ENCODE peak calls at places on chromosome 3, in eight cellular contexts. One of them, this sample, is unnamed.

GRCh38 chr3:58529516-58530353 is 7.3 kb downstream of the ACOX2 start:
- DNase-seq in tibial nerve: peak; percentile 40
- DNase-seq in CD8-positive, alpha-beta T cell: no peak
- DNase-seq in Peyer's patch: peak; percentile 59
- DNase-seq in astrocyte: no peak
- DNase-seq in heart right ventricle: no peak
- DNase-seq in endothelial cell of umbilical vein: peak; percentile 31
- DNase-seq in cardiac muscle cell: peak; percentile 38
- DNase-seq in this sample: no peak

GRCh38 chr3:180282386-180282785 is 245.6 kb upstream of the PEX5L start:
- DNase-seq in tibial nerve: no peak
- DNase-seq in CD8-positive, alpha-beta T cell: no peak
- DNase-seq in Peyer's patch: no peak
- DNase-seq in astrocyte: no peak
- DNase-seq in heart right ventricle: no peak
- DNase-seq in endothelial cell of umbilical vein: no peak
- DNase-seq in cardiac muscle cell: no peak
- DNase-seq in this sample: no peak

GRCh38 chr3:39727415-39727814 is 82.0 kb upstream of the MYRIP start:
- DNase-seq in tibial nerve: no peak
- DNase-seq in CD8-positive, alpha-beta T cell: no peak
- DNase-seq in Peyer's patch: no peak
- DNase-seq in astrocyte: no peak
- DNase-seq in heart right ventricle: no peak
- DNase-seq in endothelial cell of umbilical vein: no peak
- DNase-seq in cardiac muscle cell: peak; percentile 14
- DNase-seq in this sample: no peak

GRCh38 chr3:42535981-42536784 is 33.7 kb downstream of the VIPR1 start:
- DNase-seq in tibial nerve: no peak
- DNase-seq in CD8-positive, alpha-beta T cell: peak; percentile 43
- DNase-seq in Peyer's patch: peak; percentile 55
- DNase-seq in astrocyte: no peak
- DNase-seq in heart right ventricle: no peak
- DNase-seq in endothelial cell of umbilical vein: peak; percentile 16
- DNase-seq in cardiac muscle cell: peak; percentile 34
- DNase-seq in this sample: peak; percentile 44

GRCh38 chr3:125107861-125108567 is 52.2 kb upstream of the HEG1 start:
- DNase-seq in tibial nerve: no peak
- DNase-seq in CD8-positive, alpha-beta T cell: no peak
- DNase-seq in Peyer's patch: no peak
- DNase-seq in astrocyte: peak; percentile 95
- DNase-seq in heart right ventricle: no peak
- DNase-seq in endothelial cell of umbilical vein: peak; percentile 46
- DNase-seq in cardiac muscle cell: peak; percentile 77
- DNase-seq in this sample: peak; percentile 80

GRCh38 chr3:39096775-39097174 is 10.7 kb downstream of the GORASP1 start:
- DNase-seq in tibial nerve: no peak
- DNase-seq in CD8-positive, alpha-beta T cell: no peak
- DNase-seq in Peyer's patch: no peak
- DNase-seq in astrocyte: peak; percentile 37
- DNase-seq in heart right ventricle: no peak
- DNase-seq in endothelial cell of umbilical vein: no peak
- DNase-seq in cardiac muscle cell: peak; percentile 43
- DNase-seq in this sample: no peak

GRCh38 chr3:23202203-23202920 is 765 bp upstream of the UBE2E2 start:
- DNase-seq in tibial nerve: peak; percentile 48
- DNase-seq in CD8-positive, alpha-beta T cell: no peak
- DNase-seq in Peyer's patch: no peak
- DNase-seq in astrocyte: peak; percentile 15
- DNase-seq in heart right ventricle: no peak
- DNase-seq in endothelial cell of umbilical vein: peak; percentile 46
- DNase-seq in cardiac muscle cell: peak; percentile 41
- DNase-seq in this sample: no peak

GRCh38 chr3:100650651-100651611 is 41.5 kb downstream of the ADGRG7 start:
- DNase-seq in tibial nerve: peak; percentile 15
- DNase-seq in CD8-positive, alpha-beta T cell: no peak
- DNase-seq in Peyer's patch: no peak
- DNase-seq in astrocyte: peak; percentile 61
- DNase-seq in heart right ventricle: no peak
- DNase-seq in endothelial cell of umbilical vein: peak; percentile 79
- DNase-seq in cardiac muscle cell: peak; percentile 57
- DNase-seq in this sample: peak; percentile 26

GRCh38 chr3:179196098-179196497 is 47.9 kb downstream of the PIK3CA start:
- DNase-seq in tibial nerve: no peak
- DNase-seq in CD8-positive, alpha-beta T cell: no peak
- DNase-seq in Peyer's patch: no peak
- DNase-seq in astrocyte: peak; percentile 82
- DNase-seq in heart right ventricle: no peak
- DNase-seq in endothelial cell of umbilical vein: peak; percentile 78
- DNase-seq in cardiac muscle cell: peak; percentile 60
- DNase-seq in this sample: no peak

GRCh38 chr3:38001456-38002081 is 11.0 kb downstream of the VILL start:
- DNase-seq in tibial nerve: no peak
- DNase-seq in CD8-positive, alpha-beta T cell: no peak
- DNase-seq in Peyer's patch: peak; percentile 63
- DNase-seq in astrocyte: no peak
- DNase-seq in heart right ventricle: no peak
- DNase-seq in endothelial cell of umbilical vein: no peak
- DNase-seq in cardiac muscle cell: no peak
- DNase-seq in this sample: peak; percentile 21

GRCh38 chr3:16174389-16174788 is at the start of gene GALNT15:
- DNase-seq in tibial nerve: peak; percentile 96
- DNase-seq in CD8-positive, alpha-beta T cell: no peak
- DNase-seq in Peyer's patch: peak; percentile 65
- DNase-seq in astrocyte: peak; percentile 98
- DNase-seq in heart right ventricle: peak; percentile 87
- DNase-seq in endothelial cell of umbilical vein: peak; percentile 86
- DNase-seq in cardiac muscle cell: peak; percentile 97
- DNase-seq in this sample: peak; percentile 97

GRCh38 chr3:13111173-13111873 is 38.1 kb upstream of the IQSEC1 start:
- DNase-seq in tibial nerve: no peak
- DNase-seq in CD8-positive, alpha-beta T cell: no peak
- DNase-seq in Peyer's patch: peak; percentile 42
- DNase-seq in astrocyte: no peak
- DNase-seq in heart right ventricle: no peak
- DNase-seq in endothelial cell of umbilical vein: no peak
- DNase-seq in cardiac muscle cell: no peak
- DNase-seq in this sample: peak; percentile 34

GRCh38 chr3:52827866-52828376 is 2.6 kb downstream of the ITIH4 start:
- DNase-seq in tibial nerve: no peak
- DNase-seq in CD8-positive, alpha-beta T cell: no peak
- DNase-seq in Peyer's patch: no peak
- DNase-seq in astrocyte: no peak
- DNase-seq in heart right ventricle: no peak
- DNase-seq in endothelial cell of umbilical vein: no peak
- DNase-seq in cardiac muscle cell: no peak
- DNase-seq in this sample: no peak

GRCh38 chr3:115359507-115359906 is 212.4 kb upstream of the ZBTB20 start:
- DNase-seq in tibial nerve: no peak
- DNase-seq in CD8-positive, alpha-beta T cell: no peak
- DNase-seq in Peyer's patch: no peak
- DNase-seq in astrocyte: no peak
- DNase-seq in heart right ventricle: no peak
- DNase-seq in endothelial cell of umbilical vein: peak; percentile 36
- DNase-seq in cardiac muscle cell: peak; percentile 46
- DNase-seq in this sample: no peak

GRCh38 chr3:141240290-141241247 is 8.9 kb downstream of the PXYLP1 start:
- DNase-seq in tibial nerve: no peak
- DNase-seq in CD8-positive, alpha-beta T cell: no peak
- DNase-seq in Peyer's patch: no peak
- DNase-seq in astrocyte: peak; percentile 52
- DNase-seq in heart right ventricle: no peak
- DNase-seq in endothelial cell of umbilical vein: no peak
- DNase-seq in cardiac muscle cell: peak; percentile 59
- DNase-seq in this sample: no peak

GRCh38 chr3:139534444-139534812 is 5.1 kb downstream of the RBP1 start:
- DNase-seq in tibial nerve: peak; percentile 39
- DNase-seq in CD8-positive, alpha-beta T cell: no peak
- DNase-seq in Peyer's patch: no peak
- DNase-seq in astrocyte: peak; percentile 93
- DNase-seq in heart right ventricle: no peak
- DNase-seq in endothelial cell of umbilical vein: no peak
- DNase-seq in cardiac muscle cell: peak; percentile 87
- DNase-seq in this sample: no peak
- TF ChIP-seq CTCF in tibial nerve: no peak
- TF ChIP-seq CTCF in CD8-positive, alpha-beta T cell: no peak
- TF ChIP-seq CTCF in Peyer's patch: no peak
- TF ChIP-seq CTCF in astrocyte: no peak
- TF ChIP-seq CTCF in heart right ventricle: no peak
- TF ChIP-seq CTCF in endothelial cell of umbilical vein: no peak
- TF ChIP-seq CTCF in cardiac muscle cell: no peak
- TF ChIP-seq CTCF in this sample: no peak

DNA sequence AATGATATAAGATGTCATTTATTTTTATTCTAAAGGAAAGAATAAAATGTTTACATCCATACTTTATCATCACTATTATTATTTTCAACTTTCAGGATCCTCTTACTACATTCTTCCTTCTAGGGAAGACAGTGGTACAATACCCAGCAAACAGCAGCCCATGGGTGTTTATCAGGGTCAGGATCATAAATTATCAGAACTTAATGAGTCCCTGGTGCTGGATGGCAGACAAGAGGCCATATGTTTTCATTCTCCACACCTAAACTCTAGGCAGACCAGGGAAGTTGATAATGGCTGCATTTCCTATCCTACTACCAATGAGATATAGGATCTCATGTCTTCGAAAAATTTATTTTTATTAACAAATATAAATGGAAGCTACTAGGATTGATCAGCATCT is 127.7 kb downstream of the SAMMSON start:
- DNase-seq in tibial nerve: no peak
- DNase-seq in CD8-positive, alpha-beta T cell: no peak
- DNase-seq in Peyer's patch: no peak
- DNase-seq in astrocyte: no peak
- DNase-seq in heart right ventricle: no peak
- DNase-seq in endothelial cell of umbilical vein: no peak
- DNase-seq in cardiac muscle cell: no peak
- DNase-seq in this sample: no peak
- H3K9me3 ChIP-seq in tibial nerve: no peaks in the 10 kb centered on the region
- H3K9me3 ChIP-seq in CD8-positive, alpha-beta T cell: no peaks in the 10 kb centered on the region
- H3K9me3 ChIP-seq in Peyer's patch: no peaks in the 10 kb centered on the region
- H3K9me3 ChIP-seq in astrocyte: no peaks in the 10 kb centered on the region
- H3K9me3 ChIP-seq in heart right ventricle: no peaks in the 10 kb centered on the region
- H3K9me3 ChIP-seq in endothelial cell of umbilical vein: no peaks in the 10 kb centered on the region
- H3K9me3 ChIP-seq in cardiac muscle cell: no peaks in the 10 kb centered on the region
- H3K9me3 ChIP-seq in this sample: no peaks in the 10 kb centered on the region

DNA sequence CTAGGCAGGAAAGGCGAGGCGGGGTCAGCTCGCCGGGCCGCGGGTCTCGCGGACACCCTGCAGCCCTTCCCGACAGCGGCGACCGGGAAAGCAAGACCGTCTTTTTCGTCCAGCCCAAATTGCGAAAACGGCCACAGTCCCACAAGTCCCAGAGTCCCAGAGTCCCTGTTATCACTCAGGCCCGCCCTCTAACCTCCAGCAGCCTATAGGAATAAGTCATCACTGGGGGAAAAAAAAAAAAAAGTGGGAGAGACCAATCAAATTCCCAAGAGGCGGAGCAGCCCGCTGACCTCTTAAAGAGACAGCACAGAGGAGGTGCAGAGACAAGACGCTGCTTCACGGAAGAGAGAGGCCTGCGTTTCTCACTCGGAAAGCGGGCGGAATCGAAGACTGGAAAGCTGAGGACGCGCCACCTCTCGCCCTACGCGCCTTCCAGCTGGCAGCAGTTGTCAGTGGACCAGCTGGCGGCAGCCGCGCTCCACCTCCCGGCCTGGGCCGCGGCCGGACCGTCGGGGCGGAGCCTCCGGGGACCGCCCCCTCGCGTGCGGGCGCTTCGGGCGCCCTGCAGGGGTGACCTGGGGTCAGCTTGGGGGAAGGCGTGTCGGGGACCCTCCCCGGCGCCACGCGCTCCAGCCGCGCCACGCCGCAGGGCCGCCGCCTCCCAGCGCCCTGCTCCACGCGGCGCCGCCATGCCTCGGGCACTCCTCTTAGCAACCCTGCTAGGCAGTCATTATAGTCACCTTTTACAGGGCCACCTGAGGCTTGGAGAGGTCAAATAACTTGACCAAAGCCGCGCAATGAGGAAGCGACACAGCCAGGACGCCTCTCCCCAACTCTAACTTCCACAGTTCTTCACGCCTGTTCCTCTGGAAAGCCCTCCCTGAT is at the start of gene TPRA1:
- DNase-seq in tibial nerve: peak; percentile 92
- DNase-seq in CD8-positive, alpha-beta T cell: peak; percentile 79
- DNase-seq in Peyer's patch: peak; percentile 90
- DNase-seq in astrocyte: peak; percentile 94
- DNase-seq in heart right ventricle: peak; percentile 85
- DNase-seq in endothelial cell of umbilical vein: peak; percentile 96
- DNase-seq in cardiac muscle cell: peak; percentile 98
- DNase-seq in this sample: peak; percentile 96
- TF ChIP-seq CTCF in tibial nerve: no peak
- TF ChIP-seq CTCF in CD8-positive, alpha-beta T cell: no peak
- TF ChIP-seq CTCF in Peyer's patch: peak; percentile 44
- TF ChIP-seq CTCF in astrocyte: no peak
- TF ChIP-seq CTCF in heart right ventricle: peak; percentile 58
- TF ChIP-seq CTCF in endothelial cell of umbilical vein: no peak
- TF ChIP-seq CTCF in cardiac muscle cell: no peak
- TF ChIP-seq CTCF in this sample: peak; percentile 13

GRCh38 chr3:155078959-155079794 is 942 bp upstream of the MME start:
- DNase-seq in tibial nerve: no peak
- DNase-seq in CD8-positive, alpha-beta T cell: no peak
- DNase-seq in Peyer's patch: no peak
- DNase-seq in astrocyte: no peak
- DNase-seq in heart right ventricle: no peak
- DNase-seq in endothelial cell of umbilical vein: peak; percentile 32
- DNase-seq in cardiac muscle cell: peak; percentile 36
- DNase-seq in this sample: no peak

GRCh38 chr3:155076888-155077287 is 3.2 kb upstream of the MME start:
- DNase-seq in tibial nerve: no peak
- DNase-seq in CD8-positive, alpha-beta T cell: no peak
- DNase-seq in Peyer's patch: no peak
- DNase-seq in astrocyte: no peak
- DNase-seq in heart right ventricle: no peak
- DNase-seq in endothelial cell of umbilical vein: no peak
- DNase-seq in cardiac muscle cell: no peak
- DNase-seq in this sample: no peak

GRCh38 chr3:155083313-155083905 is 3.3 kb downstream of the MME start:
- DNase-seq in tibial nerve: no peak
- DNase-seq in CD8-positive, alpha-beta T cell: no peak
- DNase-seq in Peyer's patch: no peak
- DNase-seq in astrocyte: no peak
- DNase-seq in heart right ventricle: no peak
- DNase-seq in endothelial cell of umbilical vein: no peak
- DNase-seq in cardiac muscle cell: no peak
- DNase-seq in this sample: no peak

GRCh38 chr3:155079795-155080546 is at the start of gene MME:
- DNase-seq in tibial nerve: peak; percentile 7
- DNase-seq in CD8-positive, alpha-beta T cell: no peak
- DNase-seq in Peyer's patch: peak; percentile 91
- DNase-seq in astrocyte: peak; percentile 32
- DNase-seq in heart right ventricle: peak; percentile 50
- DNase-seq in endothelial cell of umbilical vein: peak; percentile 69
- DNase-seq in cardiac muscle cell: peak; percentile 83
- DNase-seq in this sample: no peak

DNA sequence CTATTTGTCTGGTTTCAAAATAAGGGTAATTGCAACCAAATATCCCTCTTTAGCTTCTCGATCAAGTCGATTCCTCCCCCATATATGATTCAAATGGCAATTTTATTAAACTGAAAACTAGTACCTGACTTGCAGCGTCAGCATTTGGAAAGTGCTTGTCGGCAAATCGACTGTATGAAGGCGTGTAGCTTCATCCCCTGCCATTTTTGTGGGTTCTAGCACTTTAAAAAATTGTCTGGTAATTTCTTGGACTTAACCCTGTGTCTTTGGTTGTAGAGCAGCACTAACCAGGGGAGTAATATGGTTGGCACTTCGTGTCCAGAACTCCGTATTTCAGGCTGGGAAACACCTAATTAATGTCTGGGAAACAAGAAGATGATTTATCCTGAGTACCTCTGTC is 573 bp downstream of the MME start:
- DNase-seq in tibial nerve: no peak
- DNase-seq in CD8-positive, alpha-beta T cell: no peak
- DNase-seq in Peyer's patch: no peak
- DNase-seq in astrocyte: no peak
- DNase-seq in heart right ventricle: no peak
- DNase-seq in endothelial cell of umbilical vein: peak; percentile 17
- DNase-seq in cardiac muscle cell: no peak
- DNase-seq in this sample: no peak
- H3K9me3 ChIP-seq in tibial nerve: no peaks in the 10 kb centered on the region
- H3K9me3 ChIP-seq in CD8-positive, alpha-beta T cell: no peaks in the 10 kb centered on the region
- H3K9me3 ChIP-seq in Peyer's patch: no peaks in the 10 kb centered on the region
- H3K9me3 ChIP-seq in astrocyte: no peaks in the 10 kb centered on the region
- H3K9me3 ChIP-seq in heart right ventricle: no peaks in the 10 kb centered on the region
- H3K9me3 ChIP-seq in endothelial cell of umbilical vein: no peaks in the 10 kb centered on the region
- H3K9me3 ChIP-seq in cardiac muscle cell: no peaks in the 10 kb centered on the region
- H3K9me3 ChIP-seq in this sample: no peaks in the 10 kb centered on the region